ENCODE peak calls at places on chromosomes 12 and 14, in five cellular contexts. F is GM13977, W is SK-N-SH, S is epithelial cell of proximal tubule, Z is cardiac muscle cell. J is an unnamed sample.

GRCh38 chr12:116194935-116195431 is 82.5 kb downstream of the MED13L start:
- DNase-seq in F (peak; percentile 51), W (no peak), S (no peak), Z (no peak), J (no peak)

GRCh38 chr12:94168041-94168440 is 19.7 kb downstream of the PLXNC1 start:
- DNase-seq in F (no peak), W (no peak), S (no peak), Z (no peak), J (no peak)

GRCh38 chr14:105941226-105942166 is 415.1 kb downstream of the TMEM121 start:
- DNase-seq in F (no peak), W (no peak), S (no peak), Z (no peak), J (no peak)

GRCh38 chr12:85157023-85157626 is 121.0 kb downstream of the LRRIQ1 start:
- DNase-seq in F (no peak), W (no peak), S (no peak), Z (no peak), J (no peak)

GRCh38 chr12:109423392-109423791 is 53.7 kb downstream of the KCTD10 start:
- DNase-seq in F (no peak), W (no peak), S (no peak), Z (no peak), J (peak; percentile 7)

GRCh38 chr12:54991161-54991991 is 6.8 kb upstream of the TESPA1 start:
- DNase-seq in F (peak; percentile 49), W (no peak), S (no peak), Z (no peak), J (no peak)

GRCh38 chr12:56529656-56530055 is 8.0 kb downstream of the RBMS2 start:
- DNase-seq in F (no peak), W (no peak), S (no peak), Z (no peak), J (no peak)

GRCh38 chr12:86735072-86735471 is 478.9 kb upstream of the MGAT4C start:
- DNase-seq in F (no peak), W (no peak), S (no peak), Z (no peak), J (no peak)

GRCh38 chr12:122491991-122492390 is 8.7 kb downstream of the ZCCHC8 start:
- DNase-seq in F (no peak), W (no peak), S (no peak), Z (no peak), J (no peak)

GRCh38 chr12:91542048-91542447 is 359.4 kb upstream of the DCN start:
- DNase-seq in F (no peak), W (no peak), S (no peak), Z (no peak), J (no peak)

GRCh38 chr14:41606249-41607118 is at the start of gene LRFN5:
- DNase-seq in F (peak; percentile 55), W (peak; percentile 53), S (no peak), Z (peak; percentile 69), J (peak; percentile 71)

GRCh38 chr14:50859296-50859624 is 12.6 kb upstream of the ABHD12B start:
- DNase-seq in F (no peak), W (no peak), S (no peak), Z (no peak), J (no peak)

GRCh38 chr14:80930836-80931389 is 10.6 kb downstream of the CEP128 start:
- DNase-seq in F (peak; percentile 48), W (no peak), S (peak; percentile 93), Z (no peak), J (no peak)

GRCh38 chr12:75208851-75209781 is 523 bp downstream of the KCNC2 start:
- DNase-seq in F (peak; percentile 34), W (peak; percentile 46), S (no peak), Z (peak; percentile 82), J (peak; percentile 62)

GRCh38 chr14:74313601-74314000 is 10.9 kb upstream of the ABCD4 start:
- DNase-seq in F (no peak), W (no peak), S (no peak), Z (no peak), J (no peak)

GRCh38 chr14:88879016-88879415 is 54.6 kb downstream of the TTC8 start:
- DNase-seq in F (no peak), W (no peak), S (no peak), Z (no peak), J (no peak)

GRCh38 chr12:104886418-104887401 is 71.4 kb downstream of the SLC41A2 start:
- DNase-seq in F (no peak), W (no peak), S (no peak), Z (no peak), J (no peak)

GRCh38 chr12:91326043-91327027 is 143.7 kb upstream of the DCN start:
- DNase-seq in F (peak; percentile 25), W (peak; percentile 26), S (no peak), Z (peak; percentile 63), J (no peak)

GRCh38 chr12:106078358-106079025 is 60.3 kb downstream of the NUAK1 start:
- DNase-seq in F (no peak), W (no peak), S (peak; percentile 62), Z (no peak), J (no peak)

GRCh38 chr12:54404061-54405004 is 14.7 kb downstream of the ITGA5 start:
- DNase-seq in F (no peak), W (peak; percentile 64), S (no peak), Z (peak; percentile 82), J (no peak)

GRCh38 chr14:28651148-28651547 is 115.4 kb upstream of the FOXG1 start:
- DNase-seq in F (no peak), W (no peak), S (no peak), Z (no peak), J (no peak)

GRCh38 chr14:92121207-92121669 is 268 bp downstream of the NDUFB1 start:
- DNase-seq in F (peak; percentile 64), W (no peak), S (no peak), Z (peak; percentile 45), J (no peak)

GRCh38 chr12:93622485-93622884 is 50.0 kb downstream of the SOCS2 start:
- DNase-seq in F (no peak), W (no peak), S (no peak), Z (no peak), J (no peak)

GRCh38 chr12:92068441-92068840 is 77.2 kb downstream of the BTG1 start:
- DNase-seq in F (no peak), W (peak; percentile 24), S (no peak), Z (no peak), J (no peak)

GRCh38 chr12:32365473-32366064 is 33.8 kb upstream of the FGD4 start:
- DNase-seq in F (peak; percentile 44), W (peak; percentile 55), S (peak; percentile 37), Z (peak; percentile 71), J (no peak)

GRCh38 chr12:38149395-38150073 is 167.0 kb upstream of the ALG10B start:
- DNase-seq in F (no peak), W (no peak), S (peak; percentile 82), Z (no peak), J (no peak)

GRCh38 chr12:101608301-101609133 is 13.7 kb downstream of the MYBPC1 start:
- DNase-seq in F (no peak), W (no peak), S (no peak), Z (no peak), J (no peak)

GRCh38 chr12:118282767-118283166 is 89.9 kb downstream of the TAOK3 start:
- DNase-seq in F (no peak), W (no peak), S (no peak), Z (no peak), J (no peak)

GRCh38 chr12:12927211-12928079 is 24.5 kb downstream of the GPRC5D start:
- DNase-seq in F (no peak), W (peak; percentile 66), S (no peak), Z (peak; percentile 83), J (peak; percentile 85)

GRCh38 chr14:64891839-64892375 is 12.2 kb upstream of the SPTB start:
- DNase-seq in F (peak; percentile 76), W (peak; percentile 48), S (peak; percentile 20), Z (peak; percentile 75), J (no peak)

GRCh38 chr12:52207895-52208294 is 16.1 kb upstream of the KRT80 start:
- DNase-seq in F (no peak), W (no peak), S (no peak), Z (no peak), J (peak; percentile 68)

GRCh38 chr14:96273629-96274028 is 17.6 kb downstream of the BDKRB1 start:
- DNase-seq in F (no peak), W (no peak), S (no peak), Z (no peak), J (no peak)

GRCh38 chr14:37901978-37902377 is 305.7 kb upstream of the SSTR1 start:
- DNase-seq in F (no peak), W (no peak), S (no peak), Z (no peak), J (no peak)

GRCh38 chr14:43116341-43116740 is 1390.7 kb downstream of the FSCB start:
- DNase-seq in F (no peak), W (no peak), S (peak; percentile 26), Z (no peak), J (no peak)

GRCh38 chr12:17215754-17216153 is 609.8 kb upstream of the LMO3 start:
- DNase-seq in F (no peak), W (no peak), S (no peak), Z (no peak), J (no peak)
- TF ChIP-seq CTCF in F (no peak), W (no peak), S (peak; percentile 53), Z (no peak), J (no peak)

GRCh38 chr12:30926243-30927209 is at the start of gene TSPAN11:
- DNase-seq in F (peak; percentile 65), W (peak; percentile 89), S (no peak), Z (peak; percentile 76), J (no peak)

GRCh38 chr12:30927210-30927576 is 645 bp downstream of the TSPAN11 start:
- DNase-seq in F (no peak), W (peak; percentile 51), S (no peak), Z (no peak), J (no peak)

GRCh38 chr12:30931222-30931621 is 4.7 kb downstream of the TSPAN11 start:
- DNase-seq in F (no peak), W (no peak), S (no peak), Z (no peak), J (no peak)

GRCh38 chr12:30928356-30929264 is 2.1 kb downstream of the TSPAN11 start:
- DNase-seq in F (no peak), W (peak; percentile 71), S (no peak), Z (peak; percentile 82), J (no peak)

GRCh38 chr12:30930238-30931010 is 3.9 kb downstream of the TSPAN11 start:
- DNase-seq in F (no peak), W (no peak), S (no peak), Z (no peak), J (no peak)
- TF ChIP-seq CTCF in F (no peak), W (no peak), S (no peak), Z (no peak), J (no peak)

GRCh38 chr14:24310666-24311604 is at the start of gene LTB4R:
- DNase-seq in F (peak; percentile 84), W (no peak), S (no peak), Z (no peak), J (peak; percentile 96)

GRCh38 chr14:24310387-24310665 is 386 bp downstream of the LTB4R2 start:
- DNase-seq in F (no peak), W (no peak), S (no peak), Z (no peak), J (no peak)

GRCh38 chr14:24307575-24308341 is at the start of gene CIDEB:
- DNase-seq in F (peak; percentile 79), W (peak; percentile 87), S (no peak), Z (peak; percentile 66), J (peak; percentile 86)

GRCh38 chr14:24308342-24309124 is 756 bp upstream of the CIDEB start:
- DNase-seq in F (no peak), W (no peak), S (no peak), Z (no peak), J (no peak)

GRCh38 chr14:24309538-24310386 is at the start of gene LTB4R2:
- DNase-seq in F (no peak), W (no peak), S (no peak), Z (no peak), J (no peak)
- TF ChIP-seq CTCF in F (no peak), W (no peak), S (no peak), Z (no peak), J (no peak)

GRCh38 chr12:21941522-21942376 is 523 bp upstream of the ABCC9 start:
- DNase-seq in F (no peak), W (peak; percentile 33), S (no peak), Z (peak; percentile 64), J (peak; percentile 72)
- TF ChIP-seq CTCF in F (no peak), W (peak; percentile 39), S (peak; percentile 35), Z (peak; percentile 56), J (peak; percentile 27)

J was measured in spleen.